ENCODE peak calls at places on chromosomes 13 and 19, in six cellular contexts. X is iris pigment epithelial cell; M is C1 segment of cervical spinal cord; B is hippocampal formation; Q is stimulated activated CD4-positive, alpha-beta T cell treated with anti-CD3 and anti-CD28 coated beads, Interleukin-15, amount 100 ng/mL, for 1 hour; D is nephron progenitor cell. T is an unnamed sample.

GRCh38 chr13:107124129-107124718 is 556.3 kb upstream of the ARGLU1 start:
- DNase-seq in X (peak), M (no peak), B (no peak), Q (no peak), D (no peak), T (no peak)

GRCh38 chr19:46943150-46943946 is 76.3 kb upstream of the NPAS1 start:
- DNase-seq in X (no peak), M (no peak), B (no peak), Q (no peak), D (no peak), T (no peak)

GRCh38 chr19:21611659-21612402 is 106.4 kb downstream of the ZNF429 start:
- DNase-seq in X (no peak), M (no peak), B (no peak), Q (no peak), D (no peak), T (no peak)

GRCh38 chr13:48994731-48995130 is 19.0 kb downstream of the FNDC3A start:
- DNase-seq in X (peak), M (no peak), B (no peak), Q (no peak), D (no peak), T (no peak)

GRCh38 chr13:47463726-47464125 is 537.3 kb downstream of the SUCLA2 start:
- DNase-seq in X (peak), M (no peak), B (no peak), Q (no peak), D (peak), T (peak)

GRCh38 chr19:491146-491741 is 5.0 kb upstream of the MADCAM1 start:
- DNase-seq in X (no peak), M (no peak), B (no peak), Q (no peak), D (no peak), T (no peak)

GRCh38 chr19:40803170-40803856 is 4.3 kb downstream of the EGLN2 start:
- DNase-seq in X (no peak), M (no peak), B (no peak), Q (no peak), D (no peak), T (no peak)

GRCh38 chr19:55216461-55217198 is 7.3 kb upstream of the PTPRH start:
- DNase-seq in X (peak), M (peak), B (peak), Q (no peak), D (peak), T (peak)

GRCh38 chr19:39480337-39481228 is at the start of gene TIMM50:
- DNase-seq in X (peak), M (peak), B (peak), Q (peak), D (peak), T (peak)

GRCh38 chr19:15748239-15748638 is 10.5 kb downstream of the OR10H3 start:
- DNase-seq in X (no peak), M (no peak), B (no peak), Q (no peak), D (no peak), T (no peak)

GRCh38 chr19:2077398-2077797 is 18.7 kb downstream of the MOB3A start:
- DNase-seq in X (no peak), M (no peak), B (no peak), Q (no peak), D (no peak), T (no peak)

GRCh38 chr13:50389726-50390125 is 374.5 kb downstream of the KCNRG start:
- DNase-seq in X (no peak), M (no peak), B (no peak), Q (no peak), D (no peak), T (no peak)

GRCh38 chr19:46717716-46718143 is 816 bp upstream of the PRKD2 start:
- DNase-seq in X (no peak), M (no peak), B (no peak), Q (no peak), D (no peak), T (no peak)

GRCh38 chr19:2274937-2275535 is 6.9 kb downstream of the PEAK3 start:
- DNase-seq in X (peak), M (no peak), B (peak), Q (no peak), D (peak), T (peak)

GRCh38 chr19:33777753-33778088 is 18.9 kb upstream of the KCTD15 start:
- DNase-seq in X (no peak), M (no peak), B (no peak), Q (no peak), D (no peak), T (no peak)

GRCh38 chr13:37617162-37617561 is 18.6 kb upstream of the POSTN start:
- DNase-seq in X (peak), M (no peak), B (no peak), Q (no peak), D (no peak), T (peak)

T was measured in MG63.